ENCODE peak calls at places on chromosomes 2 and 18, in five cellular contexts. One of them, this sample, is unnamed.

GRCh38 chr2:125667630-125668029 is 988.3 kb upstream of the GYPC start:
- DNase-seq in activated naive CD4-positive, alpha-beta T cell treated with anti-CD3 and anti-CD28 coated beads for 36 hours: no peak
- DNase-seq in cardiac fibroblast: no peak
- DNase-seq in KBM-7: no peak
- DNase-seq in CD8-positive, alpha-beta memory T cell: no peak
- DNase-seq in this sample: peak; percentile 66

GRCh38 chr2:26648516-26648915 is 7.3 kb upstream of the CIB4 start:
- DNase-seq in cardiac fibroblast: no peak
- DNase-seq in activated naive CD4-positive, alpha-beta T cell treated with anti-CD3 and anti-CD28 coated beads for 36 hours: no peak
- DNase-seq in CD8-positive, alpha-beta memory T cell: peak; percentile 3
- DNase-seq in KBM-7: no peak
- DNase-seq in this sample: no peak

GRCh38 chr2:47984041-47984440 is 77.7 kb upstream of the FBXO11 start:
- DNase-seq in KBM-7: peak; percentile 77
- DNase-seq in activated naive CD4-positive, alpha-beta T cell treated with anti-CD3 and anti-CD28 coated beads for 36 hours: no peak
- DNase-seq in cardiac fibroblast: peak; percentile 18
- DNase-seq in CD8-positive, alpha-beta memory T cell: no peak
- DNase-seq in this sample: peak; percentile 40

GRCh38 chr2:196046123-196046917 is 22.3 kb downstream of the DNAH7 start:
- DNase-seq in activated naive CD4-positive, alpha-beta T cell treated with anti-CD3 and anti-CD28 coated beads for 36 hours: no peak
- DNase-seq in cardiac fibroblast: peak; percentile 11
- DNase-seq in CD8-positive, alpha-beta memory T cell: no peak
- DNase-seq in KBM-7: peak; percentile 58
- DNase-seq in this sample: peak; percentile 45

GRCh38 chr2:220277445-220277960 is 650.1 kb downstream of the SLC4A3 start:
- DNase-seq in CD8-positive, alpha-beta memory T cell: no peak
- DNase-seq in KBM-7: no peak
- DNase-seq in activated naive CD4-positive, alpha-beta T cell treated with anti-CD3 and anti-CD28 coated beads for 36 hours: no peak
- DNase-seq in cardiac fibroblast: peak; percentile 87
- DNase-seq in this sample: no peak

GRCh38 chr18:63299837-63300787 is 19.5 kb downstream of the BCL2 start:
- DNase-seq in CD8-positive, alpha-beta memory T cell: no peak
- DNase-seq in activated naive CD4-positive, alpha-beta T cell treated with anti-CD3 and anti-CD28 coated beads for 36 hours: peak; percentile 72
- DNase-seq in cardiac fibroblast: no peak
- DNase-seq in KBM-7: peak; percentile 17
- DNase-seq in this sample: peak; percentile 26

GRCh38 chr2:119197125-119197403 is 26.6 kb upstream of the STEAP3 start:
- DNase-seq in KBM-7: no peak
- DNase-seq in cardiac fibroblast: no peak
- DNase-seq in activated naive CD4-positive, alpha-beta T cell treated with anti-CD3 and anti-CD28 coated beads for 36 hours: no peak
- DNase-seq in CD8-positive, alpha-beta memory T cell: no peak
- DNase-seq in this sample: no peak

GRCh38 chr2:184053326-184053725 is 545.0 kb upstream of the ZNF804A start:
- DNase-seq in cardiac fibroblast: no peak
- DNase-seq in KBM-7: no peak
- DNase-seq in activated naive CD4-positive, alpha-beta T cell treated with anti-CD3 and anti-CD28 coated beads for 36 hours: no peak
- DNase-seq in CD8-positive, alpha-beta memory T cell: no peak
- DNase-seq in this sample: no peak

GRCh38 chr18:44801796-44802195 is 121.1 kb downstream of the SETBP1 start:
- DNase-seq in KBM-7: no peak
- DNase-seq in cardiac fibroblast: no peak
- DNase-seq in activated naive CD4-positive, alpha-beta T cell treated with anti-CD3 and anti-CD28 coated beads for 36 hours: no peak
- DNase-seq in CD8-positive, alpha-beta memory T cell: no peak
- DNase-seq in this sample: no peak

GRCh38 chr2:128615571-128615970 is 296.9 kb upstream of the HS6ST1 start:
- DNase-seq in activated naive CD4-positive, alpha-beta T cell treated with anti-CD3 and anti-CD28 coated beads for 36 hours: no peak
- DNase-seq in CD8-positive, alpha-beta memory T cell: no peak
- DNase-seq in cardiac fibroblast: no peak
- DNase-seq in KBM-7: no peak
- DNase-seq in this sample: no peak

GRCh38 chr18:38923136-38923535 is 1357.5 kb upstream of the CELF4 start:
- DNase-seq in activated naive CD4-positive, alpha-beta T cell treated with anti-CD3 and anti-CD28 coated beads for 36 hours: no peak
- DNase-seq in CD8-positive, alpha-beta memory T cell: no peak
- DNase-seq in cardiac fibroblast: no peak
- DNase-seq in KBM-7: no peak
- DNase-seq in this sample: no peak

GRCh38 chr2:185625604-185626003 is 113.0 kb upstream of the FSIP2 start:
- DNase-seq in activated naive CD4-positive, alpha-beta T cell treated with anti-CD3 and anti-CD28 coated beads for 36 hours: no peak
- DNase-seq in cardiac fibroblast: no peak
- DNase-seq in CD8-positive, alpha-beta memory T cell: no peak
- DNase-seq in KBM-7: no peak
- DNase-seq in this sample: no peak

GRCh38 chr2:119367472-119368099 is 809 bp downstream of the DBI start:
- DNase-seq in activated naive CD4-positive, alpha-beta T cell treated with anti-CD3 and anti-CD28 coated beads for 36 hours: peak; percentile 52
- DNase-seq in CD8-positive, alpha-beta memory T cell: peak; percentile 60
- DNase-seq in KBM-7: peak; percentile 45
- DNase-seq in cardiac fibroblast: peak; percentile 12
- DNase-seq in this sample: no peak

GRCh38 chr2:181777654-181778053 is 97.3 kb upstream of the NEUROD1 start:
- DNase-seq in activated naive CD4-positive, alpha-beta T cell treated with anti-CD3 and anti-CD28 coated beads for 36 hours: no peak
- DNase-seq in KBM-7: no peak
- DNase-seq in cardiac fibroblast: no peak
- DNase-seq in CD8-positive, alpha-beta memory T cell: no peak
- DNase-seq in this sample: no peak

GRCh38 chr2:210558708-210559107 is 2.3 kb downstream of the CPS1 start:
- DNase-seq in cardiac fibroblast: peak; percentile 77
- DNase-seq in activated naive CD4-positive, alpha-beta T cell treated with anti-CD3 and anti-CD28 coated beads for 36 hours: no peak
- DNase-seq in CD8-positive, alpha-beta memory T cell: no peak
- DNase-seq in KBM-7: no peak
- DNase-seq in this sample: no peak